ENCODE peak calls at places on chromosomes 1 and 21, in seven cellular contexts. F, D, W, K, L, P and O are unnamed samples.

GRCh38 chr1:156359973-156360372 is 9.0 kb upstream of the RHBG start:
- DNase-seq in W (no peak), F (no peak), D (peak), K (no peak), L (no peak), P (no peak), O (no peak)

GRCh38 chr1:154801612-154802011 is 68.5 kb downstream of the KCNN3 start:
- DNase-seq in D (no peak), W (no peak), F (no peak), K (no peak), P (no peak), L (no peak), O (no peak)

GRCh38 chr1:182080955-182081582 is 19.6 kb upstream of the ZNF648 start:
- DNase-seq in F (no peak), D (peak), L (no peak), W (no peak), K (peak), P (peak), O (no peak)

GRCh38 chr1:210293191-210293607 is 35.5 kb upstream of the HHAT start:
- DNase-seq in D (peak), W (peak), K (no peak), L (peak), P (no peak), F (no peak), O (no peak)

GRCh38 chr1:110675060-110675791 is 486 bp upstream of the KCNA3 start:
- DNase-seq in W (no peak), L (no peak), P (no peak), D (no peak), K (no peak), F (no peak), O (no peak)

GRCh38 chr1:160108888-160109662 is 6.5 kb upstream of the ATP1A2 start:
- DNase-seq in L (no peak), K (peak), D (peak), W (no peak), F (peak), P (no peak), O (no peak)

GRCh38 chr21:21268061-21268471 is 269.9 kb downstream of the NCAM2 start:
- DNase-seq in P (no peak), L (no peak), F (no peak), D (peak), K (no peak), W (no peak), O (no peak)

GRCh38 chr1:201432814-201433213 is 11.3 kb upstream of the TNNI1 start:
- DNase-seq in F (no peak), W (no peak), P (no peak), D (no peak), L (no peak), K (no peak), O (no peak)

GRCh38 chr1:236795757-236796719 is 946 bp downstream of the MTR start:
- DNase-seq in L (no peak), P (no peak), K (no peak), D (peak), W (no peak), F (peak), O (no peak)

GRCh38 chr1:197868751-197869501 is 33.5 kb upstream of the C1orf53 start:
- DNase-seq in P (peak), D (peak), W (no peak), L (no peak), K (peak), F (peak), O (no peak)

GRCh38 chr21:28253378-28253777 is 739.3 kb downstream of the LTN1 start:
- DNase-seq in D (peak), K (no peak), W (no peak), P (no peak), F (no peak), L (no peak), O (no peak)

GRCh38 chr1:68049941-68050878 is at the start of gene DIRAS3:
- DNase-seq in L (peak), K (no peak), F (no peak), D (peak), P (peak), W (peak), O (no peak)

GRCh38 chr1:214102907-214103306 is 115.1 kb downstream of the PROX1 start:
- DNase-seq in D (peak), K (no peak), W (no peak), P (no peak), F (no peak), L (no peak), O (no peak)

GRCh38 chr1:65459397-65459768 is 38.9 kb downstream of the LEPR start:
- DNase-seq in W (no peak), L (no peak), P (no peak), F (no peak), D (peak), K (peak), O (no peak)

GRCh38 chr1:157301477-157302198 is 163.4 kb upstream of the ETV3 start:
- DNase-seq in K (no peak), P (no peak), F (no peak), L (no peak), D (no peak), W (no peak), O (no peak)

GRCh38 chr1:53316058-53316741 is 11.7 kb downstream of the LRP8 start:
- DNase-seq in L (no peak), K (no peak), P (no peak), W (no peak), F (no peak), D (peak), O (no peak)

GRCh38 chr21:44509539-44509938 is 30.5 kb downstream of the KRTAP10-1 start:
- DNase-seq in F (no peak), W (peak), P (peak), D (no peak), L (no peak), K (no peak), O (no peak)